ENCODE peak calls at places on chromosomes 4 and X, in four cellular contexts. One of them, this sample, is unnamed. For H3K4me1, the result is how much of the 10 kb centered on the place peaks cover.

GRCh38 chr4:86055898-86056297 is 304.0 kb downstream of the MAPK10 start:
- DNase-seq in thoracic aorta: no peak
- DNase-seq in pancreas: no peak
- DNase-seq in esophagus squamous epithelium: no peak
- DNase-seq in this sample: no peak

GRCh38 chr4:128573781-128574508 is 235.6 kb upstream of the JADE1 start:
- DNase-seq in pancreas: no peak
- DNase-seq in esophagus squamous epithelium: no peak
- DNase-seq in thoracic aorta: no peak
- DNase-seq in this sample: no peak

GRCh38 chr4:104490096-104490769 is 4.5 kb downstream of the CXXC4 start:
- DNase-seq in thoracic aorta: no peak
- DNase-seq in pancreas: peak
- DNase-seq in esophagus squamous epithelium: no peak
- DNase-seq in this sample: no peak

GRCh38 chr4:4919926-4920325 is 60.5 kb downstream of the MSX1 start:
- DNase-seq in esophagus squamous epithelium: no peak
- DNase-seq in thoracic aorta: no peak
- DNase-seq in pancreas: no peak
- DNase-seq in this sample: no peak

GRCh38 chr4:13348216-13348615 is 135.9 kb downstream of the RAB28 start:
- DNase-seq in esophagus squamous epithelium: no peak
- DNase-seq in pancreas: no peak
- DNase-seq in thoracic aorta: no peak
- DNase-seq in this sample: no peak

GRCh38 chr4:155908187-155909139 is 5.0 kb downstream of the TDO2 start:
- DNase-seq in esophagus squamous epithelium: no peak
- DNase-seq in pancreas: no peak
- DNase-seq in thoracic aorta: no peak
- DNase-seq in this sample: no peak

GRCh38 chrX:102959471-102959870 is 22.4 kb downstream of the RAB40AL start:
- DNase-seq in esophagus squamous epithelium: no peak
- DNase-seq in thoracic aorta: no peak
- DNase-seq in pancreas: no peak
- DNase-seq in this sample: no peak

GRCh38 chrX:68829594-68830485 is 1.0 kb downstream of the EFNB1 start:
- DNase-seq in esophagus squamous epithelium: no peak
- DNase-seq in pancreas: no peak
- DNase-seq in thoracic aorta: no peak
- DNase-seq in this sample: peak

GRCh38 chrX:22652596-22652995 is 347.2 kb upstream of the DDX53 start:
- DNase-seq in esophagus squamous epithelium: no peak
- DNase-seq in thoracic aorta: no peak
- DNase-seq in pancreas: no peak
- DNase-seq in this sample: no peak

GRCh38 chr4:112130903-112131302 is 14.4 kb upstream of the FAM241A start:
- DNase-seq in pancreas: no peak
- DNase-seq in esophagus squamous epithelium: no peak
- DNase-seq in thoracic aorta: no peak
- DNase-seq in this sample: no peak

GRCh38 chr4:86921608-86922252 is 13.1 kb upstream of the AFF1 start:
- DNase-seq in pancreas: no peak
- DNase-seq in esophagus squamous epithelium: no peak
- DNase-seq in thoracic aorta: no peak
- DNase-seq in this sample: no peak

GRCh38 chr4:93654276-93654675 is 174.3 kb upstream of the ATOH1 start:
- DNase-seq in thoracic aorta: no peak
- DNase-seq in pancreas: no peak
- DNase-seq in esophagus squamous epithelium: no peak
- DNase-seq in this sample: no peak

GRCh38 chrX:68997911-68998310 is 167.3 kb downstream of the PJA1 start:
- DNase-seq in thoracic aorta: no peak
- DNase-seq in esophagus squamous epithelium: no peak
- DNase-seq in pancreas: no peak
- DNase-seq in this sample: peak

GRCh38 chr4:125832161-125832560 is 517.4 kb downstream of the FAT4 start:
- DNase-seq in pancreas: no peak
- DNase-seq in esophagus squamous epithelium: no peak
- DNase-seq in thoracic aorta: no peak
- DNase-seq in this sample: no peak

GRCh38 chr4:93232883-93233282 is 595.7 kb upstream of the ATOH1 start:
- DNase-seq in thoracic aorta: no peak
- DNase-seq in pancreas: no peak
- DNase-seq in esophagus squamous epithelium: no peak
- DNase-seq in this sample: no peak

GRCh38 chr4:67320645-67321044 is 224.7 kb downstream of the CENPC start:
- DNase-seq in thoracic aorta: no peak
- DNase-seq in esophagus squamous epithelium: no peak
- DNase-seq in pancreas: no peak
- DNase-seq in this sample: no peak

GRCh38 chrX:1380672-1381233 is 11.2 kb downstream of the SLC25A6 start:
- DNase-seq in esophagus squamous epithelium: no peak
- DNase-seq in pancreas: no peak
- DNase-seq in thoracic aorta: no peak
- DNase-seq in this sample: no peak

GRCh38 chr4:147942729-147943128 is 210.8 kb downstream of the ARHGAP10 start:
- DNase-seq in esophagus squamous epithelium: no peak
- DNase-seq in thoracic aorta: no peak
- DNase-seq in pancreas: no peak
- DNase-seq in this sample: no peak

GRCh38 chr4:152536545-152537182 is 772 bp upstream of the FBXW7 start:
- DNase-seq in thoracic aorta: no peak
- DNase-seq in esophagus squamous epithelium: no peak
- DNase-seq in pancreas: peak
- DNase-seq in this sample: no peak

GRCh38 chrX:3811331-3812311 is 98.2 kb upstream of the PRKX start:
- DNase-seq in pancreas: no peak
- DNase-seq in esophagus squamous epithelium: no peak
- DNase-seq in thoracic aorta: no peak
- DNase-seq in this sample: no peak

GRCh38 chr4:128384091-128384520 is 96.5 kb upstream of the PGRMC2 start:
- DNase-seq in thoracic aorta: no peak
- DNase-seq in esophagus squamous epithelium: no peak
- DNase-seq in pancreas: no peak
- DNase-seq in this sample: no peak

GRCh38 chrX:55011294-55011693 is 11.1 kb downstream of the APEX2 start:
- DNase-seq in thoracic aorta: no peak
- DNase-seq in pancreas: no peak
- DNase-seq in esophagus squamous epithelium: no peak
- DNase-seq in this sample: no peak

GRCh38 chr4:14520171-14520570 is 482.1 kb upstream of the CPEB2 start:
- DNase-seq in thoracic aorta: no peak
- DNase-seq in pancreas: no peak
- DNase-seq in esophagus squamous epithelium: no peak
- DNase-seq in this sample: no peak

GRCh38 chr4:168832746-168833575 is 177.1 kb downstream of the CBR4 start:
- DNase-seq in thoracic aorta: no peak
- DNase-seq in pancreas: peak
- DNase-seq in esophagus squamous epithelium: no peak
- DNase-seq in this sample: peak

GRCh38 chr4:185219551-185220344 is 10.3 kb downstream of the SNX25 start:
- DNase-seq in thoracic aorta: no peak
- DNase-seq in esophagus squamous epithelium: no peak
- DNase-seq in pancreas: no peak
- DNase-seq in this sample: peak

GRCh38 chrX:132561483-132561882 is 72.6 kb upstream of the MBNL3 start:
- DNase-seq in esophagus squamous epithelium: no peak
- DNase-seq in thoracic aorta: no peak
- DNase-seq in pancreas: no peak
- DNase-seq in this sample: no peak

GRCh38 chrX:48648299-48648698 is 35.3 kb upstream of the WAS start:
- DNase-seq in thoracic aorta: no peak
- DNase-seq in pancreas: no peak
- DNase-seq in esophagus squamous epithelium: no peak
- DNase-seq in this sample: peak

GRCh38 chr4:110869862-110870577 is 247.1 kb upstream of the PITX2 start:
- DNase-seq in esophagus squamous epithelium: no peak
- DNase-seq in thoracic aorta: no peak
- DNase-seq in pancreas: no peak
- DNase-seq in this sample: no peak

GRCh38 chrX:47573334-47574095 is 8.7 kb upstream of the TIMP1 start:
- DNase-seq in esophagus squamous epithelium: no peak
- DNase-seq in thoracic aorta: no peak
- DNase-seq in pancreas: peak
- DNase-seq in this sample: peak

GRCh38 chrX:96924581-96924980 is 40.9 kb downstream of the RPA4 start:
- DNase-seq in esophagus squamous epithelium: no peak
- DNase-seq in pancreas: no peak
- DNase-seq in thoracic aorta: no peak
- DNase-seq in this sample: no peak

GRCh38 chrX:16970977-16971376 is 24.5 kb downstream of the REPS2 start:
- DNase-seq in esophagus squamous epithelium: no peak
- DNase-seq in pancreas: no peak
- DNase-seq in thoracic aorta: no peak
- DNase-seq in this sample: no peak

DNA sequence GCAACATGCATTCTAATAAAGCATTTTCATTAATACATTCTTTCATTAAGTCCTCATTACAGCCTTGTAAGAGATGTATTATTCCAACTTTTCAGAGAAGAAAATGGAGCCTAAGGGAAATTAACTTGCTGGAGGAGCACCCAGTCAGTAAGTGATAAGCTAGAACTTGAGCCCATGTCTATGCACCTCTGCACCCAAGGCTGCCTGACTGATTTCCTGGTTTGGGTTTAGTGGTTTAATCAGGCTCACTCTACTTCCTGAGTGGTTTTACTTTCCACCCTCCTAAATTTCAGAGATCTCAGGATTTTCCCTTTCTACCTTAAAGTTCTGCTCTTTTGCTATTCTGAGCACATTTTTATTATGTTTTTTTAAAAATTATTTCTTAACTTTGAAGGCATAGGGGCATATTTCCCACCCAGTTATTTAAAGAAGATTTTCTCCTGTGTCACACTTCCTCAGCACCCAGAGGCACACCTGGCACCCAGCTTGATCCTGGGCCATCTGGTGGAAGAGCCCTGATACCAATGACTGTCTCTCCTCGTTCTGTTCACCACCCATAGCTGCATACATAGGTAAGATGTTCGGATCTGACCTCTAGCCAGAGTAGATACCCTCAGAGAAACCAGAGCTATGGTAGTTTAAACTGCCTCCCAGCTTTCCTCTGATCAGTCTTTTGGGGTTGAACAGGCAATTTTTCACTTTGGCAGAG is 10.4 kb downstream of the CORIN start:
- DNase-seq in pancreas: no peak
- DNase-seq in thoracic aorta: no peak
- DNase-seq in esophagus squamous epithelium: no peak
- DNase-seq in this sample: no peak
- H3K4me1 ChIP-seq in pancreas: under half
- H3K4me1 ChIP-seq in thoracic aorta: under half
- H3K4me1 ChIP-seq in esophagus squamous epithelium: under half
- H3K4me1 ChIP-seq in this sample: under half

GRCh38 chrX:150766351-150767044 is 73.3 kb downstream of the MTMR1 start:
- DNase-seq in esophagus squamous epithelium: no peak
- DNase-seq in pancreas: no peak
- DNase-seq in thoracic aorta: no peak
- DNase-seq in this sample: no peak
- TF ChIP-seq CTCF in esophagus squamous epithelium: no peak
- TF ChIP-seq CTCF in pancreas: no peak
- TF ChIP-seq CTCF in thoracic aorta: no peak
- TF ChIP-seq CTCF in this sample: peak

GRCh38 chrX:107742754-107743191 is 32.8 kb downstream of the TSC22D3 start:
- DNase-seq in esophagus squamous epithelium: no peak
- DNase-seq in thoracic aorta: no peak
- DNase-seq in pancreas: peak
- DNase-seq in this sample: no peak
- H3K4me3 ChIP-seq in esophagus squamous epithelium: peak
- H3K4me3 ChIP-seq in thoracic aorta: peak
- H3K4me3 ChIP-seq in pancreas: peak
- H3K4me3 ChIP-seq in this sample: peak

GRCh38 chr4:6692806-6693205 is 872 bp upstream of the S100P start:
- DNase-seq in thoracic aorta: no peak
- DNase-seq in esophagus squamous epithelium: no peak
- DNase-seq in pancreas: no peak
- DNase-seq in this sample: no peak
- H3K4me1 ChIP-seq in thoracic aorta: under half
- H3K4me1 ChIP-seq in esophagus squamous epithelium: under half
- H3K4me1 ChIP-seq in pancreas: under half
- H3K4me1 ChIP-seq in this sample: half or more

GRCh38 chr4:41725254-41725653 is 23.3 kb downstream of the PHOX2B start:
- DNase-seq in thoracic aorta: no peak
- DNase-seq in esophagus squamous epithelium: no peak
- DNase-seq in pancreas: no peak
- DNase-seq in this sample: no peak
- TF ChIP-seq CTCF in thoracic aorta: no peak
- TF ChIP-seq CTCF in esophagus squamous epithelium: no peak
- TF ChIP-seq CTCF in pancreas: no peak
- TF ChIP-seq CTCF in this sample: no peak

GRCh38 chr4:101593666-101594065 is 196.9 kb upstream of the BANK1 start:
- DNase-seq in thoracic aorta: no peak
- DNase-seq in esophagus squamous epithelium: no peak
- DNase-seq in pancreas: no peak
- DNase-seq in this sample: no peak
- H3K4me3 ChIP-seq in thoracic aorta: no peak
- H3K4me3 ChIP-seq in esophagus squamous epithelium: no peak
- H3K4me3 ChIP-seq in pancreas: no peak
- H3K4me3 ChIP-seq in this sample: no peak

DNA sequence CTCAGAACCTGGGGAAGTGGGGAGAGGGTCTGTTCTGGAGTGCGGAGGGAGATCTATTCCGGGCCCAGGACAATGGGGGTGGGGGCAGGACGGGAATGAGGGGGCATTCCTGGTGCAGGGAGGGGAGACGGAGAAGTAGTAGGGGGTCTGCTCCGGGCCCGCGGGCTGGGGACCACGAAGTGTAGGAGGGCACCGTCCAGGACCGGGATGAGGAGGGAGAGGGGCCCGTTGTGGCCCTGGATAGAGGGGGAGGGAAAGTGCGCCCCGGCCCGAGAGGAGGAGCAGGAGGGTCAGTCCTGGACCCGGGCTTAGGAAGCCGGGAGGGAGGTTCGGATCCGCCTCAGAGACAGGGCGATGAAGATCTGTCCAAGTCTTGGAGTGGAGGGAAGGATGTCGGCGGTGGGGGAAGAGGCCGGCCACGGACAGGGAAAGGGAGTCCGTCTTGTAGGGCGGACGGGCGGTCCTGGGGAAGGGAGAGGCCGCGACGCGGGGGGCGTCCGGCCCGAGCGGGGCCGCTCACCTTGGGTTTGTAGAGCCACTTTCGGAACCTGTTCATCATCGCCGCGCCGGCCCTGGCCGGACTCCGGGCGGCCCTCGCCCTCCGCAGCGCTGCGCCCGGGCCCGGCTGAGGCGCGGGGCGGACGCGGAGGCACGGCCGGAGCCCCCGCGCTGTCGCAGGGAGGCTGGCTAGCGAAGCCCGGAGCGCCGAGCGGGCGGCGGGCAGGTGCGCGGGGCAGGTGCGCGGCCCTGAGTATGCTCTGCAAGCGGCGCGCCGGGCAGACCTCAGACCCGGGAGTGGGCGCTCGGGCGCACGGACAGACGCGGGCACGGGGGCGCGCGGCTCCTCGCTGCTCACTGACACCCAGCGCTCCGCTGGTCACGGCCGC is at the start of gene ZFYVE28:
- DNase-seq in pancreas: peak
- DNase-seq in thoracic aorta: no peak
- DNase-seq in esophagus squamous epithelium: no peak
- DNase-seq in this sample: no peak
- H3K4me1 ChIP-seq in pancreas: under half
- H3K4me1 ChIP-seq in thoracic aorta: under half
- H3K4me1 ChIP-seq in esophagus squamous epithelium: under half
- H3K4me1 ChIP-seq in this sample: half or more